ENCODE peak calls at places on chromosomes 13 and 19, in five cellular contexts. One of them, this sample, is unnamed.
A peak's percentile ranks its signal among the peaks of the same experiment; 100 is the strongest.

GRCh38 chr13:27599845-27600553 is 20.3 kb downstream of the LNX2 start:
- DNase-seq in heart right ventricle: no peak
- DNase-seq in right atrium auricular region: no peak
- DNase-seq in ovary: no peak
- DNase-seq in A673: peak; percentile 71
- DNase-seq in this sample: no peak

GRCh38 chr13:19158006-19158405 is 23.6 kb downstream of the TUBA3C start:
- DNase-seq in ovary: no peak
- DNase-seq in A673: no peak
- DNase-seq in heart right ventricle: no peak
- DNase-seq in right atrium auricular region: no peak
- DNase-seq in this sample: no peak

GRCh38 chr13:26500618-26501320 is 56.7 kb upstream of the WASF3 start:
- DNase-seq in heart right ventricle: no peak
- DNase-seq in A673: no peak
- DNase-seq in ovary: no peak
- DNase-seq in right atrium auricular region: no peak
- DNase-seq in this sample: no peak

GRCh38 chr13:30463820-30464495 is 1.8 kb downstream of the HMGB1 start:
- DNase-seq in ovary: peak; percentile 47
- DNase-seq in heart right ventricle: peak; percentile 58
- DNase-seq in right atrium auricular region: peak; percentile 71
- DNase-seq in A673: peak; percentile 63
- DNase-seq in this sample: no peak

GRCh38 chr13:32019612-32020233 is 11.9 kb upstream of the FRY start:
- DNase-seq in heart right ventricle: peak; percentile 58
- DNase-seq in ovary: peak; percentile 59
- DNase-seq in right atrium auricular region: no peak
- DNase-seq in A673: peak; percentile 59
- DNase-seq in this sample: no peak

GRCh38 chr13:40494513-40494912 is 171.9 kb downstream of the FOXO1 start:
- DNase-seq in right atrium auricular region: no peak
- DNase-seq in ovary: no peak
- DNase-seq in heart right ventricle: no peak
- DNase-seq in A673: no peak
- DNase-seq in this sample: no peak

GRCh38 chr19:18610556-18611326 is 1.9 kb upstream of the TMEM59L start:
- DNase-seq in ovary: no peak
- DNase-seq in heart right ventricle: no peak
- DNase-seq in right atrium auricular region: no peak
- DNase-seq in A673: no peak
- DNase-seq in this sample: no peak

GRCh38 chr13:112885782-112886268 is 83.2 kb upstream of the MCF2L start:
- DNase-seq in A673: no peak
- DNase-seq in right atrium auricular region: peak; percentile 74
- DNase-seq in ovary: peak; percentile 59
- DNase-seq in heart right ventricle: peak; percentile 75
- DNase-seq in this sample: no peak

GRCh38 chr13:26445092-26445491 is 112.4 kb upstream of the WASF3 start:
- DNase-seq in ovary: no peak
- DNase-seq in A673: peak; percentile 2
- DNase-seq in right atrium auricular region: no peak
- DNase-seq in heart right ventricle: no peak
- DNase-seq in this sample: no peak

GRCh38 chr13:75454497-75454896 is 27.5 kb downstream of the TBC1D4 start:
- DNase-seq in heart right ventricle: no peak
- DNase-seq in A673: no peak
- DNase-seq in ovary: no peak
- DNase-seq in right atrium auricular region: no peak
- DNase-seq in this sample: no peak

DNA sequence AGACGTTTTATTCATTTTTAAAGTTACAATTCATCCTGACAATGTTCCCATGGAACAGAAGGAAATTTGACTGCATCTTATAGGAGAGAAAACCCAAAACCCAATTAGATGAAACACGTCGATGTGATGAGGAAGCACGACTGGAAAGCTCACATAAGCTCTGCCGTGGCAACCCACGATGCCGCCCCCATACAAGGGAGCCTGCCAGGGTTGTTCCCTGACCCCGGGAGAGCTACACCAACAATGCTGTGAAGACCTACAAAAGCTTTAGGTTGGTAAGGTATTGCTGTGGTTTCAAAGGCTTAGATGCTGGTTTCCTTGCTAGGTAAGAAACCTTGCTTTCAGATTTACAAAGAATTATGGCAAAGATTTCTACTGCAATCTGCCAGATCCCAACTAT is 393.1 kb downstream of the KLF12 start:
- DNase-seq in ovary: no peak
- DNase-seq in heart right ventricle: no peak
- DNase-seq in right atrium auricular region: no peak
- DNase-seq in A673: no peak
- DNase-seq in this sample: no peak
- H3K4me3 ChIP-seq in ovary: no peak overlapping the region
- H3K4me3 ChIP-seq in heart right ventricle: no peak overlapping the region
- H3K4me3 ChIP-seq in right atrium auricular region: no peak overlapping the region
- H3K4me3 ChIP-seq in A673: no peak overlapping the region
- H3K4me3 ChIP-seq in this sample: peak overlapping the region; percentile 55

GRCh38 chr19:5973376-5973775 is 4.6 kb downstream of the RANBP3 start:
- DNase-seq in ovary: no peak
- DNase-seq in heart right ventricle: no peak
- DNase-seq in A673: no peak
- DNase-seq in right atrium auricular region: no peak
- DNase-seq in this sample: no peak
- H3K4me1 ChIP-seq in ovary: peaks cover 33% of the 10 kb centered on the region
- H3K4me1 ChIP-seq in heart right ventricle: peaks cover 70% of the 10 kb centered on the region
- H3K4me1 ChIP-seq in A673: peaks cover 17% of the 10 kb centered on the region
- H3K4me1 ChIP-seq in right atrium auricular region: no peaks in the 10 kb centered on the region
- H3K4me1 ChIP-seq in this sample: peaks cover 34% of the 10 kb centered on the region

GRCh38 chr19:38665950-38666661 is 18.7 kb downstream of the ACTN4 start:
- DNase-seq in ovary: peak; percentile 68
- DNase-seq in heart right ventricle: peak; percentile 86
- DNase-seq in A673: peak; percentile 40
- DNase-seq in right atrium auricular region: peak; percentile 82
- DNase-seq in this sample: no peak

GRCh38 chr19:38666662-38667448 is 19.4 kb downstream of the ACTN4 start:
- DNase-seq in right atrium auricular region: peak; percentile 74
- DNase-seq in ovary: peak; percentile 59
- DNase-seq in A673: peak; percentile 87
- DNase-seq in heart right ventricle: peak; percentile 76
- DNase-seq in this sample: no peak

GRCh38 chr19:38663957-38664502 is 16.6 kb downstream of the ACTN4 start:
- DNase-seq in heart right ventricle: peak; percentile 65
- DNase-seq in ovary: no peak
- DNase-seq in A673: no peak
- DNase-seq in right atrium auricular region: no peak
- DNase-seq in this sample: no peak

GRCh38 chr19:38664503-38665211 is 17.2 kb downstream of the ACTN4 start:
- DNase-seq in A673: no peak
- DNase-seq in ovary: no peak
- DNase-seq in right atrium auricular region: no peak
- DNase-seq in heart right ventricle: no peak
- DNase-seq in this sample: no peak

GRCh38 chr19:38665219-38665931 is 17.9 kb downstream of the ACTN4 start:
- DNase-seq in ovary: no peak
- DNase-seq in heart right ventricle: no peak
- DNase-seq in A673: no peak
- DNase-seq in right atrium auricular region: no peak
- DNase-seq in this sample: no peak
- H3K4me3 ChIP-seq in ovary: no peak overlapping the region
- H3K4me3 ChIP-seq in heart right ventricle: no peak overlapping the region
- H3K4me3 ChIP-seq in A673: no peak overlapping the region
- H3K4me3 ChIP-seq in right atrium auricular region: no peak overlapping the region
- H3K4me3 ChIP-seq in this sample: peak overlapping the region; percentile 56

GRCh38 chr19:48749571-48750198 is 2.8 kb downstream of the FUT1 start:
- DNase-seq in A673: no peak
- DNase-seq in ovary: no peak
- DNase-seq in right atrium auricular region: no peak
- DNase-seq in heart right ventricle: no peak
- DNase-seq in this sample: no peak
- H3K4me1 ChIP-seq in A673: peaks cover 5% of the 10 kb centered on the region
- H3K4me1 ChIP-seq in ovary: peaks cover 4% of the 10 kb centered on the region
- H3K4me1 ChIP-seq in right atrium auricular region: no peaks in the 10 kb centered on the region
- H3K4me1 ChIP-seq in heart right ventricle: peaks cover 57% of the 10 kb centered on the region
- H3K4me1 ChIP-seq in this sample: peaks cover 18% of the 10 kb centered on the region

GRCh38 chr19:14136509-14137281 is at the start of gene ASF1B:
- DNase-seq in ovary: peak; percentile 99
- DNase-seq in heart right ventricle: peak; percentile 99
- DNase-seq in A673: peak; percentile 100
- DNase-seq in right atrium auricular region: peak; percentile 100
- DNase-seq in this sample: peak; percentile 95
- H3K4me3 ChIP-seq in ovary: peak within 1 kb of the TSS; percentile 51
- H3K4me3 ChIP-seq in heart right ventricle: peak within 1 kb of the TSS; percentile 75
- H3K4me3 ChIP-seq in A673: peak within 1 kb of the TSS; percentile 89
- H3K4me3 ChIP-seq in right atrium auricular region: peak within 1 kb of the TSS; percentile 73
- H3K4me3 ChIP-seq in this sample: peak within 1 kb of the TSS; percentile 85

GRCh38 chr19:1251503-1252220 is 3.3 kb downstream of the MIDN start:
- DNase-seq in heart right ventricle: no peak
- DNase-seq in ovary: no peak
- DNase-seq in right atrium auricular region: no peak
- DNase-seq in A673: peak; percentile 64
- DNase-seq in this sample: no peak
- H3K4me1 ChIP-seq in heart right ventricle: peaks cover 75% of the 10 kb centered on the region
- H3K4me1 ChIP-seq in ovary: peaks cover 22% of the 10 kb centered on the region
- H3K4me1 ChIP-seq in right atrium auricular region: no peaks in the 10 kb centered on the region
- H3K4me1 ChIP-seq in A673: peaks cover 36% of the 10 kb centered on the region
- H3K4me1 ChIP-seq in this sample: peaks cover 49% of the 10 kb centered on the region

GRCh38 chr13:28741080-28741479 is 22.3 kb upstream of the SLC46A3 start:
- DNase-seq in heart right ventricle: no peak
- DNase-seq in ovary: no peak
- DNase-seq in right atrium auricular region: peak; percentile 57
- DNase-seq in A673: no peak
- DNase-seq in this sample: no peak
- H3K4me3 ChIP-seq in heart right ventricle: no peak overlapping the region
- H3K4me3 ChIP-seq in ovary: no peak overlapping the region
- H3K4me3 ChIP-seq in right atrium auricular region: no peak overlapping the region
- H3K4me3 ChIP-seq in A673: no peak overlapping the region
- H3K4me3 ChIP-seq in this sample: no peak overlapping the region